ENCODE peak calls at places on chromosomes 16 and 17, in ten cellular contexts. S is neural progenitor cell, J is body of pancreas, R is heart right ventricle, Y is cardiac muscle cell, Z is ascending aorta, F is left ventricle myocardium inferior, O is A549, C is stomach, W is IMR-90. V is an unnamed sample.

GRCh38 chr17:32249475-32249874 is 16.2 kb upstream of the RHBDL3 start:
- DNase-seq in R (no peak), Y (no peak), C (no peak), W (no peak), F (no peak), S (no peak), J (no peak), Z (no peak), O (no peak), V (no peak)

GRCh38 chr16:58010886-58011285 is 9.7 kb downstream of the USB1 start:
- DNase-seq in S (peak; percentile 57), C (no peak), J (no peak), F (no peak), Z (no peak), W (no peak), Y (no peak), O (no peak), R (no peak), V (no peak)

GRCh38 chr16:4106516-4106915 is 9.7 kb downstream of the ADCY9 start:
- DNase-seq in Y (no peak), Z (no peak), C (no peak), W (no peak), F (no peak), J (no peak), S (no peak), R (no peak), O (no peak), V (no peak)

GRCh38 chr17:10875984-10876555 is 38.2 kb upstream of the PIRT start:
- DNase-seq in C (peak; percentile 63), S (peak; percentile 81), O (peak; percentile 57), W (peak; percentile 17), F (no peak), J (peak; percentile 62), Z (no peak), R (peak; percentile 21), Y (peak; percentile 47), V (no peak)

GRCh38 chr16:70685938-70686375 is at the start of gene MTSS2:
- DNase-seq in W (peak; percentile 85), O (peak; percentile 71), Y (peak; percentile 91), C (peak; percentile 83), F (peak; percentile 87), J (peak; percentile 88), Z (no peak), S (peak; percentile 97), R (peak; percentile 86), V (peak; percentile 84)

GRCh38 chr16:86546638-86547013 is 8.4 kb downstream of the MTHFSD start:
- DNase-seq in S (no peak), R (no peak), O (no peak), Z (no peak), J (no peak), F (no peak), Y (no peak), C (no peak), W (no peak), V (peak; percentile 51)

GRCh38 chr17:73155410-73156165 is 9.2 kb upstream of the SSTR2 start:
- DNase-seq in S (peak; percentile 45), J (no peak), O (no peak), Z (no peak), Y (no peak), W (no peak), R (no peak), C (no peak), F (no peak), V (no peak)

GRCh38 chr16:62665269-62665668 is 629.0 kb upstream of the CDH8 start:
- DNase-seq in F (no peak), W (no peak), R (no peak), Y (no peak), Z (no peak), C (no peak), J (no peak), O (no peak), S (peak; percentile 85), V (no peak)

GRCh38 chr16:30185683-30186421 is 2.5 kb downstream of the CORO1A start:
- DNase-seq in O (no peak), C (peak; percentile 63), F (peak; percentile 60), J (peak; percentile 42), R (peak; percentile 29), W (no peak), Z (no peak), Y (no peak), S (no peak), V (no peak)

GRCh38 chr17:64599187-64599676 is 62.9 kb downstream of the SMURF2 start:
- DNase-seq in C (peak; percentile 32), O (no peak), Y (no peak), R (no peak), F (no peak), W (no peak), J (no peak), Z (no peak), S (peak; percentile 11), V (no peak)

GRCh38 chr17:81980752-81981239 is 3.4 kb downstream of the ASPSCR1 start:
- DNase-seq in Z (no peak), C (no peak), O (no peak), J (no peak), F (no peak), Y (no peak), S (no peak), R (no peak), W (no peak), V (no peak)

GRCh38 chr17:64491034-64491860 is 5.6 kb downstream of the POLG2 start:
- DNase-seq in J (peak; percentile 28), O (peak; percentile 70), R (peak; percentile 32), C (no peak), S (peak; percentile 30), Z (no peak), W (peak; percentile 42), F (no peak), Y (peak; percentile 67), V (no peak)

DNA sequence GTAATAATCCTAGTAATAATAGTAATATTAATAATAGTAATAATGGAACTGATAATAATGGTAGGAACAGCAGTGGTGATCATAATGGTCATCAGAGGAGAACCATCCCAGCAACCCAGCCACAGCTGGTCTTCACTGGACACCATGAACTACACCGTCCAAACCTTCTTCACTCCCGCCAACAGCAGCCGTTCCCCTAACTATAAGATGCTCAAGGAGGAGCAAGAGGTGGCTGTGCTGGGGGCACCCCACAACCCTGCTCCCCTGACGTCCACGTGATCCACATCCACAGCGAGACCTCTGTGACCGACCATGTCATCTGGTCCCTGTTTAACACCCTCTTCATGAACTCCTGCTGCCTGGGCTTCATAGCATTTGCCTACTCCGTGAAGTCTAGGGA is 91.0 kb downstream of the ZDHHC7 start:
- DNase-seq in R (no peak), C (no peak), S (no peak), Y (no peak), F (no peak), Z (no peak), W (no peak), J (no peak), O (no peak), V (no peak)
- H3K4me1 ChIP-seq in R (peaks cover 62% of the 10 kb centered on the region), C (peaks cover 14% of the 10 kb centered on the region), S (no peaks in the 10 kb centered on the region), Y (peaks cover 14% of the 10 kb centered on the region), F (peaks cover 51% of the 10 kb centered on the region), Z (no peaks in the 10 kb centered on the region), W (peaks cover 11% of the 10 kb centered on the region), J (peaks cover 10% of the 10 kb centered on the region), O (no peaks in the 10 kb centered on the region), V (no peaks in the 10 kb centered on the region)

GRCh38 chr17:77356109-77356689 is 215.4 kb downstream of the SEC14L1 start:
- DNase-seq in J (no peak), C (peak; percentile 24), Z (no peak), R (no peak), W (no peak), Y (no peak), F (no peak), S (no peak), O (peak; percentile 42), V (no peak)

GRCh38 chr17:77354420-77354720 is 213.6 kb downstream of the SEC14L1 start:
- DNase-seq in Z (no peak), C (no peak), S (no peak), W (no peak), J (no peak), R (no peak), O (no peak), F (no peak), Y (no peak), V (no peak)

GRCh38 chr17:77353684-77354419 is 213.1 kb downstream of the SEC14L1 start:
- DNase-seq in F (no peak), S (no peak), O (no peak), J (no peak), Y (peak; percentile 17), C (peak; percentile 9), Z (no peak), R (no peak), W (peak; percentile 53), V (no peak)

GRCh38 chr17:77356690-77357201 is 216.0 kb downstream of the SEC14L1 start:
- DNase-seq in Z (no peak), R (no peak), J (no peak), O (no peak), W (no peak), Y (peak; percentile 25), S (no peak), C (peak; percentile 22), F (no peak), V (no peak)

DNA sequence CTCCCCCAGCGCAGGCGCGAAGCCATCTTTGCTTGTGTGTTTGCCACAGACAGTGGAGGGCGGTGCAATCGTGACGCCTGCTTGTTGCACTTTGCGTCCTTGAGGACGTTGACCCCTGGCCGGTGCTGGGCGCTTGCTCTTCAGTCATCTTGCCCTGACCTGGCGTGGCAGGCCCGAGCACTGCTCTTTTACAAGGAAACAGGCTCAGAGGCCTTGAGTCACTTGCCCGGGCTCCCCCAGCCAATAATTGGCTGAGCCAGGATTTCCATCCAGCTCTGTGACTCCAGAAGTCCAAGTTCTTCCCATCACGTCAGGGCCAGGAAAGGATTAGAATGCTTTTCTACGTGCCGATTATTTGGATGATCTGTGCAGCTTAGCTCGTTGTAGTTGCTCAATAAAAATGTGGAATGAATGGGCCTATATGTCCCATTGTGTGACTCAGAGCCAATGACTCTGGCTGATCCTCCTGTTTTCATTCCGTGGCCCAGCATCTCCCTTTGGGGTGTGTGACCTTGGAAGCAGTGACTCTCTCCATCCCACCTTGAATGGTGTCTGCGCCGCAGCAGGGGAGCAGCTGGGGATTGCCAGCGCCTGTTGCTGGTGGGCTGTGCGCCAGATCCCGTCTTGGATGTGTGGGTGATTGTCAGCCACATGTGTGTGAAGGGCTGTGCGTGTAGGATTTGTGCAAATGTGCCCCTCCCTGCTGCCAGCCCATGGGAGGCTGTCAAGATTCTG is 214.1 kb downstream of the SEC14L1 start:
- DNase-seq in R (peak; percentile 59), F (peak; percentile 73), S (no peak), J (peak; percentile 50), O (peak; percentile 65), Y (peak; percentile 88), W (peak; percentile 98), C (peak; percentile 51), Z (no peak), V (no peak)
- H3K27ac ChIP-seq in R (no peak overlapping the region), F (peak overlapping the region; percentile 44), S (no peak overlapping the region), J (no peak overlapping the region), O (peak overlapping the region; percentile 82), Y (no peak overlapping the region), W (peak overlapping the region; percentile 84), C (peak overlapping the region; percentile 36), Z (no peak overlapping the region), V (peak overlapping the region; percentile 52)

GRCh38 chr17:38449364-38449763 is 21.1 kb downstream of the ARHGAP23 start:
- DNase-seq in O (peak; percentile 51), J (no peak), C (no peak), R (no peak), S (no peak), Z (no peak), Y (no peak), W (no peak), F (no peak), V (no peak)
- H3K4me1 ChIP-seq in O (peaks cover 66% of the 10 kb centered on the region), J (no peaks in the 10 kb centered on the region), C (peaks cover 19% of the 10 kb centered on the region), R (peaks cover 72% of the 10 kb centered on the region), S (peaks cover 37% of the 10 kb centered on the region), Z (peaks cover 38% of the 10 kb centered on the region), Y (peaks cover 9% of the 10 kb centered on the region), W (peaks cover 47% of the 10 kb centered on the region), F (peaks cover 82% of the 10 kb centered on the region), V (peaks cover 3% of the 10 kb centered on the region)

GRCh38 chr16:51057102-51057793 is 93.8 kb downstream of the SALL1 start:
- DNase-seq in J (no peak), Y (no peak), W (no peak), O (no peak), C (no peak), R (no peak), F (no peak), S (no peak), Z (no peak), V (no peak)
- H3K27ac ChIP-seq in J (no peak overlapping the region), Y (no peak overlapping the region), W (no peak overlapping the region), O (no peak overlapping the region), C (no peak overlapping the region), R (no peak overlapping the region), F (no peak overlapping the region), S (no peak overlapping the region), Z (no peak overlapping the region), V (no peak overlapping the region)